ENCODE peak calls at places on chromosomes 6 and 20, in seven cellular contexts. One of them, this sample, is unnamed. For H3K27me3 and H3K4me1, the result is how much of the 10 kb centered on the place peaks cover.

GRCh38 chr6:161631676-161632194 is 357.9 kb upstream of the AGPAT4 start:
- DNase-seq in testis: no peak
- DNase-seq in mesendoderm: no peak
- DNase-seq in naive thymus-derived CD4-positive, alpha-beta T cell: no peak
- DNase-seq in adrenal gland: peak
- DNase-seq in astrocyte: peak
- DNase-seq in heart left ventricle: no peak
- DNase-seq in this sample: no peak

GRCh38 chr6:137805622-137806021 is 61.4 kb upstream of the TNFAIP3 start:
- DNase-seq in testis: peak
- DNase-seq in mesendoderm: peak
- DNase-seq in naive thymus-derived CD4-positive, alpha-beta T cell: no peak
- DNase-seq in adrenal gland: peak
- DNase-seq in astrocyte: no peak
- DNase-seq in heart left ventricle: peak
- DNase-seq in this sample: no peak

GRCh38 chr6:11854418-11855165 is 76.0 kb upstream of the ADTRP start:
- DNase-seq in testis: no peak
- DNase-seq in mesendoderm: no peak
- DNase-seq in naive thymus-derived CD4-positive, alpha-beta T cell: no peak
- DNase-seq in adrenal gland: peak
- DNase-seq in astrocyte: peak
- DNase-seq in heart left ventricle: no peak
- DNase-seq in this sample: no peak

GRCh38 chr6:22036699-22037098 is 260.1 kb downstream of the PRL start:
- DNase-seq in testis: no peak
- DNase-seq in mesendoderm: no peak
- DNase-seq in naive thymus-derived CD4-positive, alpha-beta T cell: no peak
- DNase-seq in adrenal gland: no peak
- DNase-seq in astrocyte: no peak
- DNase-seq in heart left ventricle: no peak
- DNase-seq in this sample: no peak

GRCh38 chr6:113873043-113873667 is 16.0 kb downstream of the MARCKS start:
- DNase-seq in testis: peak
- DNase-seq in mesendoderm: no peak
- DNase-seq in naive thymus-derived CD4-positive, alpha-beta T cell: no peak
- DNase-seq in adrenal gland: peak
- DNase-seq in astrocyte: no peak
- DNase-seq in heart left ventricle: peak
- DNase-seq in this sample: peak

GRCh38 chr6:143111443-143111842 is 50.8 kb downstream of the AIG1 start:
- DNase-seq in testis: no peak
- DNase-seq in mesendoderm: no peak
- DNase-seq in naive thymus-derived CD4-positive, alpha-beta T cell: no peak
- DNase-seq in adrenal gland: no peak
- DNase-seq in astrocyte: no peak
- DNase-seq in heart left ventricle: no peak
- DNase-seq in this sample: no peak

GRCh38 chr6:7148100-7148822 is 40.5 kb downstream of the RREB1 start:
- DNase-seq in testis: no peak
- DNase-seq in mesendoderm: no peak
- DNase-seq in naive thymus-derived CD4-positive, alpha-beta T cell: no peak
- DNase-seq in adrenal gland: peak
- DNase-seq in astrocyte: peak
- DNase-seq in heart left ventricle: no peak
- DNase-seq in this sample: no peak

GRCh38 chr20:1841554-1842140 is 53.6 kb upstream of the SIRPA start:
- DNase-seq in testis: no peak
- DNase-seq in mesendoderm: no peak
- DNase-seq in naive thymus-derived CD4-positive, alpha-beta T cell: no peak
- DNase-seq in adrenal gland: peak
- DNase-seq in astrocyte: no peak
- DNase-seq in heart left ventricle: no peak
- DNase-seq in this sample: no peak

GRCh38 chr6:97412511-97412910 is 129.5 kb upstream of the MMS22L start:
- DNase-seq in testis: no peak
- DNase-seq in mesendoderm: no peak
- DNase-seq in naive thymus-derived CD4-positive, alpha-beta T cell: no peak
- DNase-seq in adrenal gland: no peak
- DNase-seq in astrocyte: no peak
- DNase-seq in heart left ventricle: no peak
- DNase-seq in this sample: no peak

GRCh38 chr6:111985202-111985731 is 68.6 kb upstream of the CCN6 start:
- DNase-seq in testis: no peak
- DNase-seq in mesendoderm: peak
- DNase-seq in naive thymus-derived CD4-positive, alpha-beta T cell: no peak
- DNase-seq in adrenal gland: no peak
- DNase-seq in astrocyte: peak
- DNase-seq in heart left ventricle: no peak
- DNase-seq in this sample: peak

GRCh38 chr6:52027699-52028098 is 59.7 kb downstream of the PKHD1 start:
- DNase-seq in testis: no peak
- DNase-seq in mesendoderm: no peak
- DNase-seq in naive thymus-derived CD4-positive, alpha-beta T cell: no peak
- DNase-seq in adrenal gland: no peak
- DNase-seq in astrocyte: no peak
- DNase-seq in heart left ventricle: no peak
- DNase-seq in this sample: no peak

GRCh38 chr6:32075781-32076494 is 33.2 kb downstream of the TNXB start:
- DNase-seq in testis: no peak
- DNase-seq in mesendoderm: no peak
- DNase-seq in naive thymus-derived CD4-positive, alpha-beta T cell: no peak
- DNase-seq in adrenal gland: peak
- DNase-seq in astrocyte: no peak
- DNase-seq in heart left ventricle: no peak
- DNase-seq in this sample: no peak

GRCh38 chr6:132333639-132334516 is 67.4 kb downstream of the MOXD1 start:
- DNase-seq in testis: no peak
- DNase-seq in mesendoderm: peak
- DNase-seq in naive thymus-derived CD4-positive, alpha-beta T cell: no peak
- DNase-seq in adrenal gland: peak
- DNase-seq in astrocyte: peak
- DNase-seq in heart left ventricle: peak
- DNase-seq in this sample: no peak

GRCh38 chr6:139800837-139801236 is 426.4 kb upstream of the CITED2 start:
- DNase-seq in testis: no peak
- DNase-seq in mesendoderm: no peak
- DNase-seq in naive thymus-derived CD4-positive, alpha-beta T cell: no peak
- DNase-seq in adrenal gland: no peak
- DNase-seq in astrocyte: no peak
- DNase-seq in heart left ventricle: no peak
- DNase-seq in this sample: no peak

GRCh38 chr6:129717287-129717686 is 7.3 kb upstream of the ARHGAP18 start:
- DNase-seq in testis: peak
- DNase-seq in mesendoderm: no peak
- DNase-seq in naive thymus-derived CD4-positive, alpha-beta T cell: no peak
- DNase-seq in adrenal gland: peak
- DNase-seq in astrocyte: peak
- DNase-seq in heart left ventricle: no peak
- DNase-seq in this sample: no peak

GRCh38 chr20:64261138-64261537 is 5.6 kb downstream of the PCMTD2 start:
- DNase-seq in testis: peak
- DNase-seq in mesendoderm: peak
- DNase-seq in naive thymus-derived CD4-positive, alpha-beta T cell: no peak
- DNase-seq in adrenal gland: peak
- DNase-seq in astrocyte: no peak
- DNase-seq in heart left ventricle: no peak
- DNase-seq in this sample: no peak

GRCh38 chr6:112501705-112502104 is 154.6 kb downstream of the RFPL4B start:
- DNase-seq in testis: peak
- DNase-seq in mesendoderm: peak
- DNase-seq in naive thymus-derived CD4-positive, alpha-beta T cell: no peak
- DNase-seq in adrenal gland: no peak
- DNase-seq in astrocyte: peak
- DNase-seq in heart left ventricle: peak
- DNase-seq in this sample: no peak

GRCh38 chr6:136076496-136076895 is 173.6 kb downstream of the MTFR2 start:
- DNase-seq in testis: no peak
- DNase-seq in mesendoderm: no peak
- DNase-seq in naive thymus-derived CD4-positive, alpha-beta T cell: no peak
- DNase-seq in adrenal gland: no peak
- DNase-seq in astrocyte: peak
- DNase-seq in heart left ventricle: no peak
- DNase-seq in this sample: no peak

GRCh38 chr20:56208121-56208520 is 40.4 kb upstream of the MC3R start:
- DNase-seq in testis: no peak
- DNase-seq in mesendoderm: no peak
- DNase-seq in naive thymus-derived CD4-positive, alpha-beta T cell: no peak
- DNase-seq in adrenal gland: no peak
- DNase-seq in astrocyte: no peak
- DNase-seq in heart left ventricle: no peak
- DNase-seq in this sample: no peak

GRCh38 chr20:23311932-23312331 is 38.7 kb upstream of the NXT1 start:
- DNase-seq in testis: no peak
- DNase-seq in mesendoderm: no peak
- DNase-seq in naive thymus-derived CD4-positive, alpha-beta T cell: no peak
- DNase-seq in adrenal gland: no peak
- DNase-seq in astrocyte: no peak
- DNase-seq in heart left ventricle: no peak
- DNase-seq in this sample: no peak

GRCh38 chr6:110493253-110493800 is 16.9 kb upstream of the SLC22A16 start:
- DNase-seq in testis: no peak
- DNase-seq in mesendoderm: no peak
- DNase-seq in naive thymus-derived CD4-positive, alpha-beta T cell: no peak
- DNase-seq in adrenal gland: no peak
- DNase-seq in astrocyte: no peak
- DNase-seq in heart left ventricle: no peak
- DNase-seq in this sample: no peak

DNA sequence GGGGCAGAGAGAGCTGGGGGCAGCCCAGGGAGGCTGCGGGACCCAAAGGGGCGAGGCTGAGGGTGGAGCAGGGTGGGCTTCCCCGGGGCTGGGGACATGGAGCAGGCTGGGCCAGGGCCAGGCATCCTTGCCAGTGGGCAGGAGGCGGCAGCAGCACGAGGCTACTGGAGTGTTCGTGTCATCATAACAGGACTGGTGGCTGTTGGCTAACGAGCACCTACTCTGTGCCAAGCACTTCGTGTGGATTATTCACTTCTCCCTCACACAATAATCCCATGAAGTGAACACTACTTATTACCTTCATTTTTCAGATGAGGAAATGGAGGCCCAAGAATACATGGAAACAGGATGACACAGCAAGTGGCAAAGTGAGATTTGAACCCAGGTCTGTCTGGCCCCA is 41.7 kb downstream of the GRM4 start:
- DNase-seq in testis: no peak
- DNase-seq in mesendoderm: no peak
- DNase-seq in naive thymus-derived CD4-positive, alpha-beta T cell: no peak
- DNase-seq in adrenal gland: no peak
- DNase-seq in astrocyte: no peak
- DNase-seq in heart left ventricle: no peak
- DNase-seq in this sample: no peak
- H3K27ac ChIP-seq in testis: no peak
- H3K27ac ChIP-seq in mesendoderm: no peak
- H3K27ac ChIP-seq in naive thymus-derived CD4-positive, alpha-beta T cell: no peak
- H3K27ac ChIP-seq in adrenal gland: no peak
- H3K27ac ChIP-seq in astrocyte: no peak
- H3K27ac ChIP-seq in heart left ventricle: no peak
- H3K27ac ChIP-seq in this sample: no peak

GRCh38 chr6:41671376-41671775 is 33.1 kb downstream of the MDFI start:
- DNase-seq in testis: no peak
- DNase-seq in mesendoderm: no peak
- DNase-seq in naive thymus-derived CD4-positive, alpha-beta T cell: no peak
- DNase-seq in adrenal gland: no peak
- DNase-seq in astrocyte: no peak
- DNase-seq in heart left ventricle: no peak
- DNase-seq in this sample: no peak

GRCh38 chr6:41672016-41672415 is 33.7 kb downstream of the MDFI start:
- DNase-seq in testis: no peak
- DNase-seq in mesendoderm: no peak
- DNase-seq in naive thymus-derived CD4-positive, alpha-beta T cell: no peak
- DNase-seq in adrenal gland: no peak
- DNase-seq in astrocyte: no peak
- DNase-seq in heart left ventricle: no peak
- DNase-seq in this sample: no peak

GRCh38 chr6:41668968-41669367 is 30.7 kb downstream of the MDFI start:
- DNase-seq in testis: no peak
- DNase-seq in mesendoderm: no peak
- DNase-seq in naive thymus-derived CD4-positive, alpha-beta T cell: no peak
- DNase-seq in adrenal gland: no peak
- DNase-seq in astrocyte: no peak
- DNase-seq in heart left ventricle: no peak
- DNase-seq in this sample: no peak

GRCh38 chr6:41672816-41673703 is 34.8 kb downstream of the MDFI start:
- DNase-seq in testis: no peak
- DNase-seq in mesendoderm: no peak
- DNase-seq in naive thymus-derived CD4-positive, alpha-beta T cell: no peak
- DNase-seq in adrenal gland: peak
- DNase-seq in astrocyte: no peak
- DNase-seq in heart left ventricle: no peak
- DNase-seq in this sample: no peak

GRCh38 chr6:41670703-41671360 is 32.6 kb downstream of the MDFI start:
- DNase-seq in testis: no peak
- DNase-seq in mesendoderm: no peak
- DNase-seq in naive thymus-derived CD4-positive, alpha-beta T cell: no peak
- DNase-seq in adrenal gland: no peak
- DNase-seq in astrocyte: no peak
- DNase-seq in heart left ventricle: no peak
- DNase-seq in this sample: no peak
- H3K27me3 ChIP-seq in testis: under half
- H3K27me3 ChIP-seq in mesendoderm: under half
- H3K27me3 ChIP-seq in naive thymus-derived CD4-positive, alpha-beta T cell: under half
- H3K27me3 ChIP-seq in adrenal gland: under half
- H3K27me3 ChIP-seq in astrocyte: under half
- H3K27me3 ChIP-seq in heart left ventricle: under half
- H3K27me3 ChIP-seq in this sample: under half

DNA sequence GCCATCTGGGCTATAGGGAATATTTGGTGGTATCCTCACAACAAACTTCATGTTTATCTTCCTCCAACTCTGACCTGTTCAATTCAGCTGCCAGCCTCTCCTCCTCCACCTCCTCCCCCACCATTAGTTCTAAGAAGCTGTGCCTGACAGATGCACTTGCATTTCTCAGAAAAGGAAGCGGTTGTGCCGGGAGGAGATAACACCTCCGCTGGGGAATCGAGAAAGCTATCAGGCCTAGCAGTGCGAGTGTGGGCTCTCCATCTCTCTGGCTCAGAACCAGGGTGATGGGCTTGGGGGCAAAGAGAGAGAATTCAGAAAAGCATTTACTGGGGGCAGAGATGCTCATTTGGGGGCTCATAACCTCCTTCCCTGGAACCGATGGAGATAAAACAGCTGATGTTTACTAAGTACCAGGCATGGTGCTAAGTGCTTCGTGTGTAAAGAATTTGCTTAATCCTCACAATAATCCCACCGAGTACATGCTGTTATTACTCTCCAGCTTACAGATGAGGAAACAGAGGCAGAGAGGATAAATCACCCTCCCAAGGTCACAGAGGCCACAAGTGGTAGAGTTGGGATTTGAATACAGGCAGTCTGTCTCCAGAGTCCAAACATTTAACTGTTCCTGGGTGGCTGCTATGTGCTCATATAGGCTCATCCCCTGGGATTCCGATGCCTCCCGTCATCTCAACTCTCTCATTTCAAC is 38.3 kb downstream of the COX4I2 start:
- DNase-seq in testis: peak
- DNase-seq in mesendoderm: peak
- DNase-seq in naive thymus-derived CD4-positive, alpha-beta T cell: no peak
- DNase-seq in adrenal gland: no peak
- DNase-seq in astrocyte: peak
- DNase-seq in heart left ventricle: no peak
- DNase-seq in this sample: peak
- H3K4me1 ChIP-seq in testis: half or more
- H3K4me1 ChIP-seq in mesendoderm: under half
- H3K4me1 ChIP-seq in naive thymus-derived CD4-positive, alpha-beta T cell: half or more
- H3K4me1 ChIP-seq in adrenal gland: half or more
- H3K4me1 ChIP-seq in astrocyte: under half
- H3K4me1 ChIP-seq in heart left ventricle: under half
- H3K4me1 ChIP-seq in this sample: half or more

GRCh38 chr6:146912730-146913680 is 291.2 kb upstream of the STXBP5 start:
- DNase-seq in testis: no peak
- DNase-seq in mesendoderm: no peak
- DNase-seq in naive thymus-derived CD4-positive, alpha-beta T cell: no peak
- DNase-seq in adrenal gland: no peak
- DNase-seq in astrocyte: peak
- DNase-seq in heart left ventricle: no peak
- DNase-seq in this sample: no peak
- H3K27ac ChIP-seq in testis: no peak
- H3K27ac ChIP-seq in mesendoderm: no peak
- H3K27ac ChIP-seq in naive thymus-derived CD4-positive, alpha-beta T cell: no peak
- H3K27ac ChIP-seq in adrenal gland: no peak
- H3K27ac ChIP-seq in astrocyte: peak
- H3K27ac ChIP-seq in heart left ventricle: no peak
- H3K27ac ChIP-seq in this sample: no peak

This sample was measured in CD4-positive, alpha-beta memory T cell.